ENCODE peak calls at places on chromosomes 11 and 22, in five cellular contexts. E is endodermal cell, X is body of pancreas, J is left ventricle myocardium inferior, P is A549. N is an unnamed sample. For H3K4me1, the result is how much of the 10 kb centered on the place peaks cover.

GRCh38 chr11:120305286-120305685 is 19.8 kb upstream of the TLCD5 start:
- DNase-seq in X (no peak), P (no peak), E (no peak), J (no peak), N (no peak)

GRCh38 chr22:32407936-32408335 is 4.1 kb downstream of the RTCB start:
- DNase-seq in E (no peak), X (no peak), P (no peak), J (no peak), N (no peak)

GRCh38 chr22:17888855-17889254 is 114.6 kb upstream of the BID start:
- DNase-seq in J (no peak), X (no peak), E (peak), P (no peak), N (no peak)

GRCh38 chr11:33687733-33688479 is 12.7 kb downstream of the C11orf91 start:
- DNase-seq in E (peak), X (peak), J (no peak), P (peak), N (no peak)

GRCh38 chr22:26043031-26043430 is 126.2 kb upstream of the SEZ6L start:
- DNase-seq in X (no peak), J (no peak), P (no peak), E (no peak), N (no peak)

GRCh38 chr22:39514373-39514973 is 5.9 kb upstream of the ATF4 start:
- DNase-seq in J (peak), X (peak), E (peak), P (peak), N (peak)

GRCh38 chr11:64251986-64252837 is 882 bp downstream of the PLCB3 start:
- DNase-seq in J (peak), P (peak), E (peak), X (peak), N (peak)

GRCh38 chr11:134513585-134514120 is 101.6 kb upstream of the B3GAT1 start:
- DNase-seq in X (no peak), P (no peak), J (no peak), E (peak), N (no peak)

GRCh38 chr11:45150301-45150700 is 3.9 kb downstream of the PRDM11 start:
- DNase-seq in X (no peak), J (no peak), P (no peak), E (no peak), N (no peak)

GRCh38 chr11:636511-637332 is at the start of gene DRD4:
- DNase-seq in J (no peak), X (no peak), E (peak), P (no peak), N (peak)

GRCh38 chr22:47173535-47174021 is 411.1 kb downstream of the TBC1D22A start:
- DNase-seq in E (peak), P (no peak), X (no peak), J (no peak), N (peak)

GRCh38 chr11:123839131-123839530 is 33.0 kb upstream of the OR6M1 start:
- DNase-seq in E (no peak), P (no peak), J (no peak), X (no peak), N (no peak)

GRCh38 chr22:30232716-30233218 is 13.8 kb downstream of the LIF start:
- DNase-seq in E (no peak), X (no peak), P (no peak), J (no peak), N (no peak)

GRCh38 chr11:31492320-31492913 is 17.0 kb downstream of the IMMP1L start:
- DNase-seq in J (no peak), E (no peak), X (peak), P (no peak), N (peak)

GRCh38 chr11:124183045-124183444 is at the start of gene OR10D3:
- DNase-seq in P (no peak), X (no peak), E (no peak), J (no peak), N (no peak)

GRCh38 chr22:20424937-20425587 is 12.6 kb downstream of the SCARF2 start:
- DNase-seq in P (no peak), J (peak), E (peak), X (no peak), N (peak)

GRCh38 chr11:57679396-57679795 is 11.5 kb downstream of the ZDHHC5 start:
- DNase-seq in J (no peak), P (no peak), E (no peak), X (no peak), N (no peak)

GRCh38 chr11:16607675-16608644 is 130.5 kb upstream of the C11orf58 start:
- DNase-seq in X (peak), P (no peak), J (peak), E (peak), N (peak)

GRCh38 chr11:65435330-65435931 is 12.8 kb downstream of the NEAT1 start:
- DNase-seq in J (no peak), X (no peak), E (no peak), P (no peak), N (no peak)

GRCh38 chr11:5317301-5317700 is 6.8 kb downstream of the OR51B2 start:
- DNase-seq in P (no peak), X (no peak), E (no peak), J (no peak), N (no peak)

GRCh38 chr11:926341-926916 is 759 bp downstream of the AP2A2 start:
- DNase-seq in X (peak), E (peak), J (no peak), P (peak), N (peak)

GRCh38 chr11:76216536-76217326 is 10.4 kb upstream of the WNT11 start:
- DNase-seq in P (no peak), E (peak), J (peak), X (peak), N (no peak)

GRCh38 chr11:13952668-13953067 is 9.9 kb upstream of the SPON1 start:
- DNase-seq in J (no peak), X (no peak), P (no peak), E (no peak), N (no peak)

GRCh38 chr22:26503758-26504157 is 8.5 kb downstream of the TFIP11 start:
- DNase-seq in X (no peak), J (no peak), E (no peak), P (no peak), N (no peak)

GRCh38 chr22:45881524-45881875 is 95.5 kb downstream of the WNT7B start:
- DNase-seq in E (peak), J (no peak), P (no peak), X (no peak), N (peak)

GRCh38 chr22:48496987-48497650 is 1330.6 kb downstream of the BRD1 start:
- DNase-seq in X (no peak), P (no peak), E (peak), J (peak), N (no peak)

GRCh38 chr11:111344032-111344431 is 35.0 kb downstream of the POU2AF1 start:
- DNase-seq in P (no peak), J (peak), X (peak), E (peak), N (no peak)

GRCh38 chr22:21873619-21874018 is 6.2 kb upstream of the MAPK1 start:
- DNase-seq in J (no peak), E (no peak), P (no peak), X (no peak), N (no peak)

GRCh38 chr11:26230021-26230420 is 101.9 kb upstream of the ANO3 start:
- DNase-seq in J (no peak), X (no peak), E (no peak), P (no peak), N (no peak)

GRCh38 chr11:26578998-26579635 is 7.1 kb upstream of the MUC15 start:
- DNase-seq in P (no peak), X (no peak), E (no peak), J (no peak), N (no peak)

GRCh38 chr22:30574095-30574981 is at the start of gene GAL3ST1:
- DNase-seq in J (no peak), P (peak), X (peak), E (peak), N (peak)

GRCh38 chr22:45671783-45672563 is at the start of gene ATXN10:
- DNase-seq in P (peak), X (peak), E (peak), J (peak), N (peak)

GRCh38 chr22:42000466-42000865 is 1.9 kb downstream of the WBP2NL start:
- DNase-seq in X (no peak), J (no peak), P (no peak), E (peak), N (no peak)

GRCh38 chr11:78567209-78567608 is 7.5 kb downstream of the NARS2 start:
- DNase-seq in X (no peak), E (no peak), J (no peak), P (no peak), N (no peak)

GRCh38 chr11:44267366-44268072 is 42.4 kb downstream of the ALX4 start:
- DNase-seq in P (no peak), E (no peak), J (no peak), X (no peak), N (no peak)

DNA sequence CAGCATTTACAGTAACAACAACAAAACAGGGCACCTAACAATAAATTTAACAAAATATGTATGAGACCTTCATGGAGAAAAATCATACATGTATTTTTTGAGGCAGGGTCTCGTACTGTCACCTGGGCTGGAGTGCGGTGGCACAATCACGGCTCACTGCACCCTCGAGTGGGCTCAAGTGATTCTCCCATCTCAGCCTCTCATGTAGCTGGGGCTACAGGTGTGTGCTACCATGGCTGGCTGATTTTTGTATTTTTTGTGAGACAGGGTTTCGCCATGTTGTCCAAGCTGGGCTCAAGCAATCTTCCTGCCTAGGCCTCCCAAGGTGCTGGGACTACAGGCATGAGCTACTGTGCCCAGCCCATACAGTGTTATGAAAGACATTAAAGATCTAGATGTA is 278.1 kb downstream of the SWAP70 start:
- DNase-seq in E (no peak), P (no peak), J (no peak), X (no peak), N (no peak)
- TF ChIP-seq CTCF in E (no peak), P (no peak), J (no peak), X (no peak), N (no peak)

GRCh38 chr11:118441770-118442169 is 5.5 kb downstream of the KMT2A start:
- DNase-seq in J (no peak), P (no peak), X (no peak), E (no peak), N (no peak)
- H3K4me1 ChIP-seq in J (half or more), P (under half), X (half or more), E (under half), N (under half)

DNA sequence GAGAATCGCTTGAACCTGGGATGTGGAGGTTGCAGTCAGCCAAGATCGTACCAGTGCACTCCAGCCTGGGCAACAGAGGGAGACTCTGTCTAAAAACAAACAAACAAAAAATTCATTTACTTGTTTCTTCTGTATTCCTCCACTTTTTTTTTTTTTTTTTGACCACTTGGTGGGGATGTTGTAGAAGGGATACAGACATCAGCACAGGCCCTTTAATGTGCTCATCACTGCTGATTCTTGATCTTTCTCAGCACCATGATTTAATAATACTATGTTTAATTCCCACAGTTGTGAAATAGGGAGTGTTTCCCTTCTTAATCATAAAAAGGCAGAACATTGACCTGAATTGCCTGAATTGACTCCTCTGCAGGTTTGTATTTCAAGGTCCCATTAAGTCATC is 4.5 kb downstream of the TTC9C start:
- DNase-seq in X (no peak), P (no peak), J (no peak), E (no peak), N (no peak)
- TF ChIP-seq CTCF in X (no peak), P (peak), J (no peak), E (peak), N (peak)

GRCh38 chr11:125257185-125257584 is 92.6 kb downstream of the PKNOX2 start:
- DNase-seq in P (peak), E (peak), J (no peak), X (no peak), N (no peak)
- H3K4me1 ChIP-seq in P (under half), E (under half), J (under half), X (under half), N (under half)